ENCODE peak calls at places on chromosome 11, in seven cellular contexts. One of them, this sample, is unnamed.

GRCh38 chr11:134531331-134532135 is 119.5 kb upstream of the B3GAT1 start:
- DNase-seq in EL: no peak
- DNase-seq in BE2C: no peak
- DNase-seq in astrocyte: no peak
- DNase-seq in pancreas: peak; percentile 48
- DNase-seq in SIG-M5: no peak
- DNase-seq in heart right ventricle: peak; percentile 40
- DNase-seq in this sample: no peak

GRCh38 chr11:65307298-65308229 is 7.1 kb upstream of the CDC42EP2 start:
- DNase-seq in EL: peak; percentile 59
- DNase-seq in BE2C: no peak
- DNase-seq in astrocyte: no peak
- DNase-seq in pancreas: no peak
- DNase-seq in SIG-M5: no peak
- DNase-seq in heart right ventricle: no peak
- DNase-seq in this sample: no peak

GRCh38 chr11:77101043-77101537 is 1.6 kb upstream of the OMP start:
- DNase-seq in EL: peak; percentile 31
- DNase-seq in BE2C: peak; percentile 29
- DNase-seq in astrocyte: no peak
- DNase-seq in pancreas: no peak
- DNase-seq in SIG-M5: no peak
- DNase-seq in heart right ventricle: no peak
- DNase-seq in this sample: no peak

GRCh38 chr11:44727373-44728084 is 767 bp downstream of the TSPAN18 start:
- DNase-seq in EL: peak; percentile 71
- DNase-seq in BE2C: peak; percentile 87
- DNase-seq in astrocyte: peak; percentile 53
- DNase-seq in pancreas: peak; percentile 94
- DNase-seq in SIG-M5: no peak
- DNase-seq in heart right ventricle: peak; percentile 92
- DNase-seq in this sample: peak; percentile 39

GRCh38 chr11:73334244-73335203 is 26.4 kb downstream of the ARHGEF17 start:
- DNase-seq in EL: peak; percentile 95
- DNase-seq in BE2C: peak; percentile 89
- DNase-seq in astrocyte: peak; percentile 84
- DNase-seq in pancreas: no peak
- DNase-seq in SIG-M5: no peak
- DNase-seq in heart right ventricle: peak; percentile 87
- DNase-seq in this sample: peak; percentile 84

GRCh38 chr11:94111660-94112059 is 17.0 kb upstream of the PANX1 start:
- DNase-seq in EL: no peak
- DNase-seq in BE2C: no peak
- DNase-seq in astrocyte: no peak
- DNase-seq in pancreas: no peak
- DNase-seq in SIG-M5: no peak
- DNase-seq in heart right ventricle: peak; percentile 38
- DNase-seq in this sample: no peak

GRCh38 chr11:82750643-82751139 is 17.0 kb upstream of the FAM181B start:
- DNase-seq in EL: no peak
- DNase-seq in BE2C: peak; percentile 83
- DNase-seq in astrocyte: no peak
- DNase-seq in pancreas: no peak
- DNase-seq in SIG-M5: no peak
- DNase-seq in heart right ventricle: no peak
- DNase-seq in this sample: no peak

GRCh38 chr11:56521955-56522354 is 21.1 kb downstream of the OR5M11 start:
- DNase-seq in EL: no peak
- DNase-seq in BE2C: no peak
- DNase-seq in astrocyte: no peak
- DNase-seq in pancreas: no peak
- DNase-seq in SIG-M5: no peak
- DNase-seq in heart right ventricle: no peak
- DNase-seq in this sample: no peak

GRCh38 chr11:112453601-112454577 is 193.2 kb upstream of the PLET1 start:
- DNase-seq in EL: peak; percentile 36
- DNase-seq in BE2C: peak; percentile 67
- DNase-seq in astrocyte: no peak
- DNase-seq in pancreas: no peak
- DNase-seq in SIG-M5: no peak
- DNase-seq in heart right ventricle: peak; percentile 18
- DNase-seq in this sample: peak; percentile 15

GRCh38 chr11:107592256-107592655 is 1.3 kb downstream of the ELMOD1 start:
- DNase-seq in EL: no peak
- DNase-seq in BE2C: no peak
- DNase-seq in astrocyte: no peak
- DNase-seq in pancreas: no peak
- DNase-seq in SIG-M5: no peak
- DNase-seq in heart right ventricle: no peak
- DNase-seq in this sample: no peak

GRCh38 chr11:44949160-44950035 is 1.3 kb downstream of the TP53I11 start:
- DNase-seq in EL: peak; percentile 21
- DNase-seq in BE2C: no peak
- DNase-seq in astrocyte: no peak
- DNase-seq in pancreas: peak; percentile 75
- DNase-seq in SIG-M5: no peak
- DNase-seq in heart right ventricle: peak; percentile 44
- DNase-seq in this sample: peak; percentile 18

GRCh38 chr11:12201016-12201985 is 90.9 kb downstream of the MICAL2 start:
- DNase-seq in EL: peak; percentile 97
- DNase-seq in BE2C: peak; percentile 57
- DNase-seq in astrocyte: peak; percentile 100
- DNase-seq in pancreas: no peak
- DNase-seq in SIG-M5: no peak
- DNase-seq in heart right ventricle: peak; percentile 66
- DNase-seq in this sample: peak; percentile 99

GRCh38 chr11:44577231-44577834 is 11.9 kb downstream of the CD82 start:
- DNase-seq in EL: no peak
- DNase-seq in BE2C: no peak
- DNase-seq in astrocyte: no peak
- DNase-seq in pancreas: no peak
- DNase-seq in SIG-M5: no peak
- DNase-seq in heart right ventricle: no peak
- DNase-seq in this sample: no peak

GRCh38 chr11:57001674-57002401 is 13.1 kb downstream of the OR5AK2 start:
- DNase-seq in EL: peak; percentile 16
- DNase-seq in BE2C: no peak
- DNase-seq in astrocyte: no peak
- DNase-seq in pancreas: no peak
- DNase-seq in SIG-M5: no peak
- DNase-seq in heart right ventricle: no peak
- DNase-seq in this sample: peak; percentile 30

GRCh38 chr11:101686514-101686913 is 102.7 kb upstream of the TRPC6 start:
- DNase-seq in EL: peak; percentile 73
- DNase-seq in BE2C: no peak
- DNase-seq in astrocyte: peak; percentile 89
- DNase-seq in pancreas: no peak
- DNase-seq in SIG-M5: no peak
- DNase-seq in heart right ventricle: no peak
- DNase-seq in this sample: peak; percentile 95